ENCODE peak calls at places on chromosomes 13 and 19, in four cellular contexts. B is GM12878, W is H1, Q is HepG2. M is an unnamed sample.

GRCh38 chr19:29376855-29377354 is 148.9 kb upstream of the VSTM2B start:
- DNase-seq in B (no peak), Q (no peak), W (no peak), M (no peak)

GRCh38 chr13:67146523-67147130 is 83.5 kb downstream of the PCDH9 start:
- DNase-seq in W (no peak), Q (no peak), B (no peak), M (no peak)

GRCh38 chr13:78139765-78140164 is 221.1 kb upstream of the EDNRB start:
- DNase-seq in B (no peak), W (no peak), Q (no peak), M (no peak)

GRCh38 chr13:23347601-23348000 is 85.9 kb downstream of the SACS start:
- DNase-seq in B (no peak), W (no peak), Q (no peak), M (no peak)

GRCh38 chr19:18543814-18544475 is 572 bp upstream of the FKBP8 start:
- DNase-seq in B (peak), Q (peak), W (no peak), M (no peak)

GRCh38 chr13:71871180-71871754 is 4.3 kb upstream of the DACH1 start:
- DNase-seq in Q (no peak), B (no peak), W (no peak), M (no peak)

GRCh38 chr19:35160629-35161433 is 6.3 kb downstream of the FXYD5 start:
- DNase-seq in Q (no peak), W (no peak), B (peak), M (no peak)

GRCh38 chr19:53537126-53537522 is 821 bp upstream of the ZNF331 start:
- DNase-seq in W (no peak), Q (no peak), B (no peak), M (no peak)

GRCh38 chr13:105334211-105334610 is 1201.3 kb downstream of the EFNB2 start:
- DNase-seq in W (no peak), B (no peak), Q (no peak), M (no peak)

GRCh38 chr19:58543826-58544590 is at the start of gene TRIM28:
- DNase-seq in W (peak), Q (peak), B (peak), M (peak)

GRCh38 chr13:79398915-79399314 is 7.1 kb downstream of the RBM26 start:
- DNase-seq in W (no peak), Q (no peak), B (no peak), M (no peak)

GRCh38 chr19:6239401-6239844 is 40.4 kb downstream of the MLLT1 start:
- DNase-seq in Q (no peak), B (no peak), W (no peak), M (no peak)

GRCh38 chr19:19670070-19670551 is 1.5 kb downstream of the ZNF101 start:
- DNase-seq in B (no peak), Q (no peak), W (peak), M (peak)

GRCh38 chr19:13689050-13689449 is 75.3 kb upstream of the MRI1 start:
- DNase-seq in Q (peak), B (peak), W (no peak), M (peak)

GRCh38 chr19:45408830-45409593 is 2.6 kb downstream of the POLR1G start:
- DNase-seq in B (no peak), W (no peak), Q (no peak), M (no peak)

GRCh38 chr13:98576215-98576945 is 527 bp downstream of the STK24 start:
- DNase-seq in W (no peak), Q (no peak), B (no peak), M (no peak)

GRCh38 chr13:45341799-45342584 is 1.0 kb upstream of the TPT1 start:
- DNase-seq in W (no peak), B (no peak), Q (no peak), M (no peak)

GRCh38 chr13:52925775-52926285 is 77.4 kb upstream of the PCDH8 start:
- DNase-seq in B (no peak), Q (no peak), W (no peak), M (no peak)

GRCh38 chr13:59883885-59884284 is 279.8 kb downstream of the DIAPH3 start:
- DNase-seq in B (no peak), Q (no peak), W (no peak), M (no peak)

GRCh38 chr13:24220086-24220703 is 59.7 kb downstream of the SPATA13 start:
- DNase-seq in W (no peak), Q (peak), B (no peak), M (peak)

GRCh38 chr19:5260381-5260967 is 80.1 kb downstream of the PTPRS start:
- DNase-seq in W (no peak), Q (no peak), B (no peak), M (no peak)

GRCh38 chr19:46489445-46490272 is 6.0 kb downstream of the PNMA8B start:
- DNase-seq in Q (no peak), W (no peak), B (no peak), M (no peak)
- TF ChIP-seq SUZ12 in Q (no peak), W (peak), B (no peak), M (no peak)

DNA sequence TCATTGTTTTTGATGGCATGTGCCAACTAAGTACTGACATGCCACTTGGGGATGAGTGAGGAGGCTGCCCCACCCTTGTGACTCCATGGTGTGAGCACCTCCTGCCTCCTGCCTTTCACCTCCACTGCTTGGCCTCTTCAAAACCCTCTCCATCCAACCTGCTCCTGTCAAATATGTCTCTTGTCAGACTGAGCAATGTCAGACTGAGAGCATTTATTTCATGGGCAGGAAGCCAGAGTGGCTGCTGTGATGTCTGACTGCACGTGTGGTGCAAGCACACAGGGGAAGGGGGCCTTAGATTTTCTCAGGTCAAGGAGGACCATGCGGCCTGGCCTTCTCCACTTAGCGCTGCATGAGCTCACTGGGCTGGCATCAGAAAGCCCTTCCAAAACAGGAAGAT is 68.3 kb downstream of the STARD13 start:
- DNase-seq in B (no peak), Q (no peak), W (no peak), M (no peak)
- TF ChIP-seq ZNF274 in B (no peak), Q (no peak), W (no peak), M (no peak)

DNA sequence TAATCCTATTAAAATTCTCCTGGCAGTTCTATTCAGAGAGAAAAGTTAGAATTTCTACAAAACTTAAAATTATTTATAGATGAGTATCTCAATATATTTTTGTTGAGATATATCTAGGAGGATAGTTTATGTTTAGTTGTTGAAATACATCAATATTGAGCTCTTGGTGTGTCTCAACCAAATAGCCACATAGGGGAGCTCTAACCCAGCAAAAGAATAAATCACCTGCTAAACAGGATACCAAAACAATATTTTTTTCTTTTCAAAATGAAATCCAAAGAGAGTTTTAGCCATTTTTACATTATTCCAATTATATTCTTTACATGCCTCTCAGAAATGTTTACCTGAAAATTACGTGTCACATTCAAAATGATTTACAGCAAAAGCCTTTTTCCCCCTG is 954.7 kb downstream of the SLITRK6 start:
- DNase-seq in Q (peak), B (no peak), W (no peak), M (peak)
- TF ChIP-seq SUZ12 in Q (no peak), B (no peak), W (no peak), M (no peak)

GRCh38 chr19:1206733-1207301 is 1.2 kb downstream of the STK11 start:
- DNase-seq in Q (no peak), B (no peak), W (no peak), M (no peak)
- TF ChIP-seq ZNF274 in Q (no peak), B (no peak), W (no peak), M (no peak)

GRCh38 chr13:110944968-110945952 is 30.4 kb upstream of the ANKRD10 start:
- DNase-seq in B (no peak), W (no peak), Q (no peak), M (no peak)

GRCh38 chr13:110942248-110942981 is 27.5 kb upstream of the ANKRD10 start:
- DNase-seq in Q (no peak), B (peak), W (no peak), M (no peak)

GRCh38 chr13:110946171-110946570 is 31.3 kb upstream of the ANKRD10 start:
- DNase-seq in B (no peak), Q (no peak), W (no peak), M (no peak)

GRCh38 chr13:110949116-110949515 is 34.2 kb upstream of the ANKRD10 start:
- DNase-seq in W (no peak), Q (no peak), B (no peak), M (no peak)

DNA sequence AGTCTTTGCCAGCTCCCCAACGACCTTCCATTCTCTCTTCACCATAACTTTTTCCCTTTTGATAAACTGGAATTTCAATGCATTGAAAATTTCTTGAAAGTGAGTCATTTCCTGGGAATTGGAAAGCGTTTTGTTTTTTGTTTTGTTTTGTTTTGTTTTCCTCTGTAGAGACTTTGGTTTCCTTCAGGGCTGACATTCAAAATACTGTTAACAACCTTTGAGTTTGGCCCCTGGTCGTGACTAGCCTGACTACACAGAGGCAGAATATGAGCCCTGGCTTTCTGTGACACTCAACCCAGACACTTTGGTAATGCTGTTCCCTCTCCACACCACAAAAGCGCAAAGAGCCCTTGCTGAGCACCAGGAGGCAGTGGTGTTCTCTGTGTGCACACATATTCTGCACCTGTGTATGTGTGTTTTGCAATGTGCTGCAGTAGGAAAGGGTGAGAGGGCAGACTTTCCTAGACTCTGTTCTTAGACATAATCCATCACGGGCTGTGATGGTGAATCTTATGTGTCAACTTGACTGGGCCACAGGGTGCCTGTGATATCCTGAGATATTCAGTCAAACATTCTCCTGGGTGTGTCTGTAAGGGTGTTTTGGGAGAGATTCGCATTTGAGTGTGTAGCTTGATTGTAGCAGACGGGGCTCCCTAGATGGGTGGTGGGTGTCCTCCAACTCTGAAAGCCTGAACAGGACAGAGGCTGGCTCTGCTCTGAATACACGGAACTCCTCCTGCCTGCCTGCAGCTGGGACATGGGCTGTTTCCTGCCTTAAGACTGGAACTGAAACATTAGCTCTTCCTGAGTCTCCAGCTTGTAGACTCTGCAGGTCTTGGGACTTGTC is 29.5 kb upstream of the ANKRD10 start:
- DNase-seq in W (no peak), B (no peak), Q (peak), M (no peak)
- TF ChIP-seq SUZ12 in W (no peak), B (no peak), Q (no peak), M (no peak)

GRCh38 chr19:1568320-1569019 is at the start of gene MEX3D:
- DNase-seq in Q (peak), B (no peak), W (no peak), M (no peak)
- TF ChIP-seq ZNF274 in Q (peak), B (no peak), W (no peak), M (no peak)

GRCh38 chr19:21532904-21533303 is 27.5 kb downstream of the ZNF429 start:
- DNase-seq in B (no peak), W (no peak), Q (no peak), M (no peak)
- TF ChIP-seq SUZ12 in B (no peak), W (no peak), Q (no peak), M (no peak)